ENCODE peak calls at places on chromosomes 4 and X, in four cellular contexts. E, O, V and T are unnamed samples. For H3K4me1, the result is how much of the 10 kb centered on the place peaks cover.

GRCh38 chr4:472881-473574 is 25.9 kb downstream of the ZNF721 start:
- DNase-seq in E (peak), O (peak), V (no peak), T (no peak)

GRCh38 chrX:7759832-7760231 is 83.1 kb upstream of the VCX start:
- DNase-seq in E (no peak), O (no peak), V (no peak), T (no peak)

GRCh38 chr4:1290165-1290977 is 680 bp downstream of the MAEA start:
- DNase-seq in E (peak), O (peak), V (no peak), T (no peak)

GRCh38 chr4:167021545-167022155 is 212.6 kb downstream of the SPOCK3 start:
- DNase-seq in E (peak), O (peak), V (peak), T (peak)

GRCh38 chr4:119627267-119628190 is 1.1 kb downstream of the PDE5A start:
- DNase-seq in E (peak), O (peak), V (peak), T (peak)

GRCh38 chr4:40702800-40703151 is 47.0 kb upstream of the NSUN7 start:
- DNase-seq in E (no peak), O (no peak), V (no peak), T (no peak)

GRCh38 chr4:11698846-11699590 is 270.3 kb upstream of the HS3ST1 start:
- DNase-seq in E (no peak), O (no peak), V (no peak), T (no peak)

GRCh38 chr4:177246636-177247584 is 62.8 kb upstream of the NEIL3 start:
- DNase-seq in E (no peak), O (peak), V (no peak), T (no peak)

GRCh38 chrX:122625821-122626220 is 558.3 kb upstream of the GRIA3 start:
- DNase-seq in E (no peak), O (peak), V (no peak), T (no peak)

GRCh38 chr4:7372673-7373072 is 62.1 kb downstream of the PSAPL1 start:
- DNase-seq in E (no peak), O (no peak), V (peak), T (no peak)

GRCh38 chr4:10082459-10083272 is 33.9 kb downstream of the WDR1 start:
- DNase-seq in E (no peak), O (no peak), V (peak), T (peak)
- H3K4me1 ChIP-seq in E (under half), O (under half), V (under half), T (under half)

DNA sequence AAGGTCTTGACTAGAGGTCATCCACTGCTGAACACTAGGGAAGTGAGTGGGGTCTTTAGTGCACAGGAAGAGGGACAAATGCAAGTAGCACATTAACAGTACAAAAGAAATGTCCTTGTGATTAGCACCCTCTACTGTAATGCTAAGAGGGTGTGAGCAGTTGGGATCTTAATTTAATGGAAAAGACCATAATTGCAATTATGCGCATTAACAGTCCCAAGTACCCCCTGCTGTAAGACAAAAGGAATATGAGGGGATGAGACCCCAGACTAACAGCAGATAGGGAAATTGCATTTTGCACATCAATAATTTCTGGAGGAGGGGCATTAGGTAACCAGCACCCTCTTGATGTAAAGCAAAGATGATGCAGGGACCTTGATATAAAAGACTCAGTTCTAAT is 285.0 kb downstream of the CHIC1 start:
- DNase-seq in E (no peak), O (no peak), V (no peak), T (no peak)
- H3K4me3 ChIP-seq in E (no peak), O (no peak), V (peak), T (peak)

DNA sequence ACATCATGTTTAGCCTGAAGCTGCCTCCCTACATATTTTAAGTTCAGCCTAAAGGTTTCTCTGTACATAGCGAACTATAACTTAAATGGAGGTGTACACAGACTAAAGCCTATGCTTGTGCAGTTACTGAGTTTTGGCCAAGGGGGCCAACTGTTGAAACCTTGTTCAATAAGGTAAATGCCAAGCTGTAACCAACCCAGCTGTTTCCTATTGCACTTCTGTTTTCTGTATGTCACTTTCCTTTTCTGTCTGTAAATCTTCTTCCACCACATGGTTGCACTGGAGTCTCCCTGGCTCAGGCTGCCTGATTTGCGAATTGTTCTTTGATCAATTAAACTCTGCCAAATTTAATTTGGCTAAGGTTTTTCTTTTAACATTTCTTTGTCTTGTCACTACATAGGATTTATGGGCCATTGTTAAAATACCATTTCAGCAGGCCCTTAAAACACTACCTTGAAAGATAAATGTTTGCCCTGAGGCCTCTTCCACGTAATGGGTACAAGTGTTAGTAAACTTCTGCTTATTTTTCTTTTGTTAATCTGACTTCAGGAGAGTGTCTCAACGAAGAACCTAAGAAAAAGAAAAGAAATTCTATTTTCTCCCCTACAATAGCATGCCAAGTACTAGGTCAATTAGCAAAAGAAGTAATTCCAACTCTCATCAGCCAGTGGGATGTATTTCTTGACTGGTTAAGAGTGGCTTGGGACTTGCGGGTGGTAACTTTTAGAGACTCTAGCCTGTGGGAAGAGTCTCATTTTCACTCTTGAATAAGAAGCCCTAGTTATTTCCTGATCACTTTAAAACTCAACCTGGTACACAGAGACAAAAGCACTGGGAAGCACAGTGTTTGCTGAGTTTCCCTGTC is 45.7 kb upstream of the PRSS12 start:
- DNase-seq in E (no peak), O (no peak), V (no peak), T (no peak)
- H3K4me1 ChIP-seq in E (under half), O (under half), V (under half), T (under half)

GRCh38 chrX:103918584-103919335 is 43.7 kb upstream of the TMSB15B start:
- DNase-seq in E (peak), O (peak), V (peak), T (peak)
- H3K4me3 ChIP-seq in E (peak), O (peak), V (peak), T (peak)

GRCh38 chrX:2712428-2712827 is 21.3 kb downstream of the CD99 start:
- DNase-seq in E (no peak), O (no peak), V (no peak), T (no peak)

GRCh38 chrX:2711441-2711840 is 20.3 kb downstream of the CD99 start:
- DNase-seq in E (no peak), O (no peak), V (no peak), T (no peak)

GRCh38 chrX:2708601-2709200 is 17.6 kb downstream of the CD99 start:
- DNase-seq in E (peak), O (no peak), V (peak), T (no peak)

GRCh38 chrX:2710041-2710471 is 19.0 kb downstream of the CD99 start:
- DNase-seq in E (no peak), O (peak), V (no peak), T (no peak)

DNA sequence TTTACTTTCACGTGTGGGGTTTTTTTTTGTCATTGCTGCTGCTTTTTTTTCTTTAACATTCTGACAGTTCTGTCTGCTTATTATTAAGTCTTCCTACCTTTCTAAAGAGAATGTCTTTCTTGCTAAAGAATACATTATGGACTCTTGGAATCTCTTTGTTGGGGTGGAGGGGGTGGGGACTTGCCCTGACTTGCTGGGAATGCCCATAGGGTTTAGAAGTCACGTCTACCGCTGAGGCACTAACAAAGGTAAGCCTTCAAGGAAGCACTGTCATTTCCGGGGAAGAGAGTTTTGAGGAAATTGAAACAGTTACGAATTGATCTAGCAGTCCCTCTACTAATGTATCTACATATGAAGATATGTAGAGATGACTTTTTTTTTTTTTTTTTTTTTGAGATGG is 19.4 kb downstream of the CD99 start:
- DNase-seq in E (no peak), O (peak), V (no peak), T (no peak)
- H3K4me1 ChIP-seq in E (half or more), O (under half), V (under half), T (under half)

GRCh38 chrX:37349131-37350033 is at the start of gene PRRG1:
- DNase-seq in E (no peak), O (peak), V (peak), T (peak)
- H3K4me3 ChIP-seq in E (no peak), O (peak), V (peak), T (peak)

DNA sequence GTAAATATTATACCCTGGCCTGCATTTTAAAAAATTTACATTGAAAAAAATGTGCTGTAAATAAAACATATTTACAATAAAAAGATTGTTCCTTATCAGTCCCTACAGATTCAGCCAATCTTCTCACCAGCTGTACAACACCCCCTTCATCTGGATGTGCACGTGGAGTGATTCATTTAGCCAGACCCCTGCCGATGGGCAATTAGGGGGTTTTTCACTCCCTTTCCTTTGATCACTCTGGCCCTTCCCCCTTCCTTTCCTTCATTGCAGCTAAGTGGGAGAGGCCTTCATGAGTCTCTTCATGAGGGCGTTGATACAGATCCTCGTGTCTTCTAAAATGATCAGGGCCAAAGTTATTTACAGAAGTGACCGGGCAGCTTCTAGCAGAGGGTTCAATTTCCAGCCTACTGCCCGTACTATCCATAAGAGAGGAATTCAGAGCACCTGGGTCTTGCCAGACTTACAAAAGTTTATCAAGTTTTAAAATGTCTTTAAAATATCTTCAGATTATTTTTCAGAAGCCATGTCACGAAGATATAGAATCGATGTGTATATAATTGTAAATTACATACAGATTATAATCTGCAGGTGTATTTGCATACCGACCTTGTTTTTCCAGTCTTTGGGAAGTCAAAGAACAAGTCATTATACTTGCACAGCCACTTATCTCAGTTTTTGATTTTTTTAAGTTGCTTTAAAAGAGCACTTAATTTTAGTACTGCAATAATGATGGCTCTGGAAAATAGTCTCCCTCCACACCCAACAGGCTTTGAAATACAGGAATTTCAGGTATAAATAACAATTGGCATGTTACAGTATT is 21.4 kb upstream of the RASL11B start:
- DNase-seq in E (no peak), O (no peak), V (no peak), T (no peak)
- H3K4me1 ChIP-seq in E (under half), O (under half), V (under half), T (under half)

DNA sequence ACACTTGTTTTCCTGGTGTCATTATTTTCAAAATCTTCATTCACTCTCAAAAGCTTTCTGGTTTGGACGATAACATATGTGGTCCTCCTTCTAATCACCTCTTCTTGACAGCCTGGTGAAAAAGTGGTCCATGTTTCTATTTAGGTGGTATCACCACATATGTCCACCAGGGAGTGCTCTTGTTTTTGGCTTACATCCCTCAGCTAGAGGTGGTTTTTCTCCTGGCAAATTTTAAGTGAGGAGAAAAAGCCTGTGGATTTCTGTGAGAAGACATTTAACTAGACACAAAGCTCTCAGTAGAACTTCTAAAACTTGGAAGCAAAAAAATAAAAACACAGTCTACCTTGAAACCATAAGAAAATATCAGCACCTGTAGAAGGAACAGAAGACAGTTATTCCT is 58.0 kb upstream of the FRMPD4 start:
- DNase-seq in E (peak), O (peak), V (no peak), T (no peak)
- H3K4me3 ChIP-seq in E (no peak), O (no peak), V (no peak), T (no peak)